ENCODE peak calls at places on chromosomes 7 and 10, in seven cellular contexts. C, L, G, Y, H, N and W are unnamed samples.

GRCh38 chr10:125844673-125845300 is 21.4 kb downstream of the BCCIP start:
- DNase-seq in N (no peak), G (no peak), L (no peak), Y (no peak), H (no peak), C (no peak), W (no peak)

GRCh38 chr10:105872665-105873064 is 1231.6 kb downstream of the SORCS3 start:
- DNase-seq in C (no peak), H (no peak), G (no peak), N (no peak), L (no peak), Y (peak; percentile 39), W (no peak)

GRCh38 chr7:18520450-18521235 is 25.1 kb downstream of the HDAC9 start:
- DNase-seq in Y (no peak), N (no peak), G (no peak), C (no peak), H (peak; percentile 87), L (no peak), W (no peak)

GRCh38 chr7:30028749-30029635 is 780 bp downstream of the PLEKHA8 start:
- DNase-seq in G (no peak), N (peak; percentile 10), H (peak; percentile 70), Y (peak; percentile 85), C (peak; percentile 78), L (peak; percentile 70), W (peak; percentile 85)

GRCh38 chr7:131355917-131356777 is 28.5 kb downstream of the MKLN1 start:
- DNase-seq in C (no peak), H (no peak), N (no peak), Y (no peak), G (no peak), L (no peak), W (no peak)

GRCh38 chr7:150322114-150322832 is 882 bp upstream of the LRRC61 start:
- DNase-seq in N (no peak), H (no peak), L (no peak), C (no peak), G (no peak), Y (no peak), W (no peak)

GRCh38 chr7:100835903-100836811 is 8.8 kb upstream of the EPHB4 start:
- DNase-seq in C (peak; percentile 75), L (no peak), H (no peak), N (no peak), Y (peak; percentile 98), G (no peak), W (no peak)

GRCh38 chr10:80271416-80271815 is 18.0 kb downstream of the MAT1A start:
- DNase-seq in G (no peak), Y (no peak), C (no peak), N (no peak), H (no peak), L (no peak), W (peak; percentile 53)

GRCh38 chr7:31633894-31634494 is 53.0 kb upstream of the PPP1R17 start:
- DNase-seq in Y (peak; percentile 86), N (no peak), G (peak; percentile 1), L (peak; percentile 83), C (no peak), H (peak; percentile 20), W (no peak)

GRCh38 chr10:62690703-62691102 is 113.8 kb upstream of the ADO start:
- DNase-seq in Y (peak; percentile 50), N (no peak), H (peak; percentile 53), L (no peak), C (no peak), G (no peak), W (no peak)
- TF ChIP-seq CTCF in Y (peak; percentile 39), N (no peak), H (peak; percentile 70), L (no peak), C (no peak), G (no peak), W (no peak)

GRCh38 chr7:117021366-117021765 is 68.1 kb downstream of the ST7 start:
- DNase-seq in C (no peak), N (no peak), Y (no peak), L (no peak), G (no peak), H (no peak), W (no peak)

GRCh38 chr7:117018713-117019112 is 65.4 kb downstream of the ST7 start:
- DNase-seq in C (no peak), N (no peak), G (no peak), L (no peak), Y (no peak), H (no peak), W (no peak)

GRCh38 chr7:117020605-117021002 is 67.3 kb downstream of the ST7 start:
- DNase-seq in L (peak; percentile 14), G (no peak), Y (peak; percentile 5), C (no peak), N (no peak), H (no peak), W (no peak)

GRCh38 chr7:117019287-117019686 is 66.0 kb downstream of the ST7 start:
- DNase-seq in C (no peak), L (no peak), G (no peak), Y (no peak), H (no peak), N (no peak), W (no peak)

DNA sequence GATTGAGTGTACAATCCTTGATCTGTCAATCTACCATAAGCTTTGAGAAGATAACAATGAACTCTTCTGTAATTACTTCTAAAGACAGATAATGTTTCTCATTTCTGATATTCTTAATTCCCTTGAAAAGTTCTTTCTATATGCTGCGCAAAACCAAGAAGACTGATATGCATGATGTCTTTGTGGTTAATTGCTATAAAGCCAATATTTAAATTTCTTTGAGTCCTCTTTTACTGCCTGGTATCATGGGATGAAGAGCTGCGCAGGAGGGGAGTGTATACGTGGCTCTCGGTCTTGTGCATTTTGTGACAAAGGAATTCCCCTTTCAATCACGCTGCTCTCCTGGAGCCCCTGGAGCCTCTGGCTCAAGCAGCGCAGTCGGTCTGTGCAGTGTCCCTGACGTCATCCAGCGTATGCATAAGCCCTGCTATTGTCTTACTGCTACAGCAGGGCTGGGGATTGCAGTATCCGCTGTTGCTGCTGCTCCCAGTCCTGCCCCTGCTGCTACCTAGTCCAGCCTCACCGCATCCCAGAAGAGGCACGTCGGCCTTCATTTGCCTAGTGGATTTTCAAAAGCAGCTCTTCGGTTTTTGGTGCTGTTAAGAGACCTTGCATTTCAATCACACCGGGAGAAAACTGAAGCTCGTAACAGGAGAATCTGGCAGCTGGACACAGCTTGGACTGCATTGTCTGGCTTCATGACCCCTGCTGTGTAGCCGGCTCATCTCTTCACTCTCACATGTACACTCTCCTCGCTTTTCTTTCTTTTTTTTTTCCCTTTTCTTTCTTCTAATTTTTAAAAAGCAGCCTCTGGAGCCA is 66.7 kb downstream of the ST7 start:
- DNase-seq in C (peak; percentile 73), Y (peak; percentile 65), G (peak; percentile 74), L (peak; percentile 85), N (no peak), H (no peak), W (peak; percentile 78)
- H3K4me3 ChIP-seq in C (peak overlapping the region; percentile 54), Y (no peak overlapping the region), G (peak overlapping the region; percentile 57), L (peak overlapping the region; percentile 35), N (no peak overlapping the region), H (no peak overlapping the region), W (peak overlapping the region; percentile 62)

GRCh38 chr7:102072636-102073209 is 213.9 kb upstream of the SH2B2 start:
- DNase-seq in H (no peak), L (no peak), G (no peak), Y (no peak), C (no peak), N (no peak), W (no peak)

GRCh38 chr7:102068846-102069245 is 217.8 kb upstream of the SH2B2 start:
- DNase-seq in H (no peak), C (no peak), N (no peak), L (no peak), Y (no peak), G (no peak), W (no peak)

GRCh38 chr7:102072003-102072402 is 214.7 kb upstream of the SH2B2 start:
- DNase-seq in H (no peak), G (no peak), C (no peak), N (no peak), Y (no peak), L (no peak), W (no peak)

GRCh38 chr7:102066476-102066875 is 220.2 kb upstream of the SH2B2 start:
- DNase-seq in Y (no peak), H (no peak), N (no peak), G (no peak), C (no peak), L (no peak), W (no peak)

DNA sequence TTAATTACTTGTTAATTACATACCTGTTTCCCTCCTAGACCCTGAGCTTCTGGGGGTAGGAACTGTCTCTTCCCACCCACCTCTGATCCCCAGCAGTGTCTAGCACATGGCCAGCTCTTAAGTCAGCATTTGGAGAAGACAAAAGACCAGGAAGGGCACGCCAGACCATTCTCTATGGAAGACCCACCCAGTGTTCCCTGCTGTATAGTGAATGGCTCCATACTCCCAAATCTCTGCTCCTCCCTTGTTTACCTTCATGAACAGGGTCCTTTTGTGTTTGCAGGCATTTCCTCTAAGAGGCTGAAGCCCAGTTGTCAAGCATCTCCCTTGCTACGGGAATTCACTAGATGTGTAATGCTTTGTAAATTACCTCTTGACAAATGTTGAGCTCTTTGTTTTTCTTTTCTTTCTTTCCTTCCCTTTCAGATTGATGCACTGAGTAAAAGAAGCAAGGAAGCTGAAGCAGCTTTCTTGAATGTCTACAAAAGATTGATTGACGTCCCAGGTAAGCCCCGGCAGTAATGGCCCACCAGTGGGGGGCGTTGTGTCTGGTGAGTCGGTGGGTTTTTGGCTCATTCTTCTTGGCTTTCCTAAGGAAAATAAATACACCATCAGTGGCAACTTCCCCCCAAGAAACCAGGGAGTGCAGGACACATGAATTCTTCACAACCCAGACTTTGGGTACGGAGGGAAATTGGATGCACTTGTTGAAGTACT is 216.6 kb upstream of the SH2B2 start:
- DNase-seq in N (no peak), L (no peak), H (no peak), G (no peak), Y (peak; percentile 58), C (no peak), W (no peak)
- H3K27ac ChIP-seq in N (no peak overlapping the region), L (no peak overlapping the region), H (no peak overlapping the region), G (no peak overlapping the region), Y (peak overlapping the region; percentile 67), C (no peak overlapping the region), W (no peak overlapping the region)

GRCh38 chr10:48307584-48307983 is 1.1 kb downstream of the MAPK8 start:
- DNase-seq in L (no peak), N (no peak), C (no peak), Y (no peak), G (no peak), H (no peak), W (no peak)

GRCh38 chr10:48306265-48306869 is at the start of gene MAPK8:
- DNase-seq in N (peak; percentile 84), H (peak; percentile 94), Y (peak; percentile 96), L (peak; percentile 94), C (peak; percentile 94), G (peak; percentile 47), W (peak; percentile 93)

GRCh38 chr10:48305905-48306264 is 592 bp upstream of the MAPK8 start:
- DNase-seq in Y (no peak), C (no peak), G (no peak), L (no peak), N (no peak), H (no peak), W (no peak)

GRCh38 chr10:48306870-48307531 is 524 bp downstream of the MAPK8 start:
- DNase-seq in N (peak; percentile 56), Y (peak; percentile 37), H (no peak), G (no peak), L (peak; percentile 77), C (peak; percentile 79), W (peak; percentile 80)

DNA sequence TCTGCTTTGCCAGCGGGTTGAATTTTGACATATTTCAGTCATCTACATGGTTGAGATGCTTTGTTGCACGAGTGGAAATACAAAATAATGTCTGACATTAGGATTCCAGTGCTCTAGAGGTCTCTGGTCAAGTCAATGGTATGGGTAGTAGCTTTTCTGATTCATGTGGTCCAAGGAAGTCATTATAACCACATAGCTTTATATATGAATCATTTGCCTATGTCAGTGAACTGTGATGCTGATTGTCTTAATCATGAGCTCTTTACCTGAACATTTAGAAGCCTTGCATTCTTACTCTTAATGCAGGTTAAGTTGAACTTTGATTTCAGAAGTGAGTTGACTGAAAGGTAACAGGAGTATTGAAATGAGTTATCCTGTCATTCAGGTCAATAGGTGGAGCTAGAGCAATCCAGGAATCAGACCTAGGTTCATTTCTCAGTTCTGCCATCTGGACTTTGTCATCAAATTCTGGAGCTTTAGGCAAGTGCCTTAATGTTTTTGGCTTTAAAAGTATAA is 3.3 kb downstream of the MAPK8 start:
- DNase-seq in H (peak; percentile 27), N (no peak), Y (no peak), G (no peak), C (no peak), L (no peak), W (no peak)
- TF ChIP-seq CTCF in H (peak; percentile 80), N (peak; percentile 27), Y (peak; percentile 51), G (peak; percentile 9), C (no peak), L (peak; percentile 26), W (no peak)